ENCODE peak calls at places on chromosomes 3 and 15, in four cellular contexts. O, W, D and M are unnamed samples.

GRCh38 chr3:133881987-133882825 is 13.5 kb downstream of the RAB6B start:
- DNase-seq in O (no peak), D (no peak), W (no peak), M (no peak)

GRCh38 chr15:57578288-57578900 is 13.3 kb upstream of the MYZAP start:
- DNase-seq in D (no peak), W (no peak), O (no peak), M (no peak)

GRCh38 chr3:39448506-39449233 is 18.8 kb upstream of the MOBP start:
- DNase-seq in W (no peak), D (no peak), O (no peak), M (no peak)

GRCh38 chr3:113804701-113805100 is 33.9 kb upstream of the GRAMD1C start:
- DNase-seq in O (no peak), D (peak; percentile 25), W (no peak), M (no peak)

GRCh38 chr3:139103484-139103883 is 58.8 kb upstream of the PRR23C start:
- DNase-seq in O (no peak), D (no peak), W (no peak), M (no peak)

GRCh38 chr3:140292684-140293083 is 357.7 kb downstream of the CLSTN2 start:
- DNase-seq in O (no peak), D (peak; percentile 68), W (no peak), M (no peak)

GRCh38 chr15:100279446-100279845 is 62.3 kb downstream of the ADAMTS17 start:
- DNase-seq in W (no peak), D (no peak), O (no peak), M (no peak)

GRCh38 chr3:23712656-23713559 is 92.8 kb upstream of the UBE2E1 start:
- DNase-seq in W (peak; percentile 47), O (peak; percentile 34), D (peak; percentile 55), M (peak; percentile 86)

GRCh38 chr3:149437710-149438109 is 36.8 kb upstream of the TM4SF4 start:
- DNase-seq in W (no peak), D (no peak), O (no peak), M (no peak)

GRCh38 chr3:65126527-65127440 is 439.0 kb upstream of the ADAMTS9 start:
- DNase-seq in D (no peak), O (no peak), W (no peak), M (no peak)

GRCh38 chr3:109373933-109374332 is 36.6 kb upstream of the DPPA4 start:
- DNase-seq in O (no peak), D (no peak), W (no peak), M (no peak)

GRCh38 chr3:134369231-134369741 is 5.0 kb downstream of the AMOTL2 start:
- DNase-seq in W (no peak), D (no peak), O (no peak), M (no peak)

GRCh38 chr15:69979269-69979668 is 118.4 kb downstream of the TLE3 start:
- DNase-seq in D (peak; percentile 18), W (no peak), O (no peak), M (peak; percentile 18)

GRCh38 chr3:27323087-27323570 is 46.1 kb downstream of the NEK10 start:
- DNase-seq in O (no peak), D (no peak), W (no peak), M (no peak)

GRCh38 chr15:58440922-58441321 is 9.1 kb downstream of the LIPC start:
- DNase-seq in D (peak; percentile 3), O (no peak), W (no peak), M (no peak)

GRCh38 chr3:36244728-36245127 is 135.6 kb upstream of the STAC start:
- DNase-seq in D (peak; percentile 73), O (no peak), W (no peak), M (no peak)

GRCh38 chr3:127043041-127043641 is 60.2 kb downstream of the PLXNA1 start:
- DNase-seq in W (no peak), D (peak; percentile 70), O (no peak), M (no peak)

GRCh38 chr15:38259134-38259533 is 6.5 kb downstream of the SPRED1 start:
- DNase-seq in D (no peak), O (no peak), W (no peak), M (no peak)